ENCODE peak calls at places on chromosomes 11 and 22, in four cellular contexts. X is ACHN, A is foreskin keratinocyte, L is astrocyte of the cerebellum. J is an unnamed sample.

GRCh38 chr11:44766112-44766971 is 39.6 kb downstream of the TSPAN18 start:
- DNase-seq in X (no peak), L (peak; percentile 89), A (no peak), J (peak; percentile 50)

GRCh38 chr11:61092280-61092766 is 10.0 kb upstream of the CD5 start:
- DNase-seq in L (no peak), A (no peak), X (no peak), J (no peak)

GRCh38 chr11:12918667-12919066 is 90.4 kb upstream of the RASSF10 start:
- DNase-seq in A (no peak), L (no peak), X (no peak), J (no peak)

GRCh38 chr11:128523616-128524015 is 63.7 kb downstream of the ETS1 start:
- DNase-seq in X (no peak), L (peak; percentile 63), A (peak; percentile 42), J (no peak)

GRCh38 chr22:49160261-49161001 is 667.2 kb downstream of the BRD1 start:
- DNase-seq in L (no peak), A (no peak), X (no peak), J (no peak)

GRCh38 chr11:14942735-14943134 is 29.4 kb downstream of the CALCA start:
- DNase-seq in L (no peak), A (no peak), X (no peak), J (no peak)

GRCh38 chr11:46414899-46415298 is 23.3 kb upstream of the CHRM4 start:
- DNase-seq in L (no peak), X (no peak), A (no peak), J (no peak)

GRCh38 chr11:18383388-18384156 is 10.8 kb upstream of the LDHA start:
- DNase-seq in X (peak; percentile 97), L (peak; percentile 57), A (peak; percentile 99), J (peak; percentile 76)

GRCh38 chr22:25076281-25076680 is 123.4 kb upstream of the CRYBB3 start:
- DNase-seq in A (no peak), X (no peak), L (no peak), J (no peak)

GRCh38 chr11:34844466-34845112 is 71.6 kb downstream of the APIP start:
- DNase-seq in A (no peak), L (no peak), X (no peak), J (no peak)